ENCODE peak calls at places on chromosomes 11 and 22, in seven cellular contexts. Y is amniotic stem cell, J is nucleus accumbens, W is nephron progenitor cell, H is right lobe of liver, G is activated T-helper 1 cell treated with Interleukin-2 at 50 U/mL for 16 hours, T is naive B cell. Z is an unnamed sample.

GRCh38 chr11:102256251-102256650 is 61.0 kb upstream of the BIRC3 start:
- DNase-seq in Y (peak), J (no peak), W (no peak), H (no peak), G (no peak), T (no peak), Z (no peak)

GRCh38 chr11:35730254-35730653 is 67.7 kb downstream of the TRIM44 start:
- DNase-seq in Y (no peak), J (no peak), W (no peak), H (no peak), G (no peak), T (no peak), Z (no peak)

GRCh38 chr11:20966489-20966888 is 297.1 kb downstream of the NELL1 start:
- DNase-seq in Y (no peak), J (no peak), W (no peak), H (no peak), G (no peak), T (no peak), Z (no peak)

GRCh38 chr11:80466570-80466969 is 1025.7 kb upstream of the TENM4 start:
- DNase-seq in Y (no peak), J (no peak), W (no peak), H (no peak), G (no peak), T (no peak), Z (no peak)

GRCh38 chr11:103339485-103339857 is 230.2 kb downstream of the DYNC2H1 start:
- DNase-seq in Y (no peak), J (no peak), W (no peak), H (no peak), G (no peak), T (no peak), Z (no peak)

GRCh38 chr11:119585038-119585666 is 143.8 kb downstream of the NECTIN1 start:
- DNase-seq in Y (no peak), J (no peak), W (peak), H (peak), G (no peak), T (no peak), Z (no peak)

GRCh38 chr11:64843971-64844329 is 503 bp downstream of the CDC42BPG start:
- DNase-seq in Y (no peak), J (no peak), W (no peak), H (no peak), G (no peak), T (no peak), Z (no peak)

GRCh38 chr11:7197469-7197868 is 54.2 kb upstream of the SYT9 start:
- DNase-seq in Y (no peak), J (no peak), W (no peak), H (no peak), G (no peak), T (no peak), Z (no peak)

GRCh38 chr11:66363805-66364535 is 7.6 kb downstream of the SLC29A2 start:
- DNase-seq in Y (no peak), J (no peak), W (peak), H (no peak), G (peak), T (peak), Z (peak)

GRCh38 chr11:129489254-129489653 is 113.6 kb downstream of the BARX2 start:
- DNase-seq in Y (no peak), J (no peak), W (no peak), H (no peak), G (no peak), T (no peak), Z (no peak)

GRCh38 chr11:12259956-12260355 is 117.4 kb upstream of the PARVA start:
- DNase-seq in Y (no peak), J (no peak), W (no peak), H (no peak), G (no peak), T (no peak), Z (no peak)

GRCh38 chr11:83159901-83160865 is 3.3 kb downstream of the PCF11 start:
- DNase-seq in Y (peak), J (no peak), W (no peak), H (no peak), G (no peak), T (no peak), Z (no peak)

GRCh38 chr11:77590194-77590591 is 440 bp downstream of the AQP11 start:
- DNase-seq in Y (no peak), J (peak), W (no peak), H (peak), G (no peak), T (no peak), Z (no peak)

GRCh38 chr22:30234786-30235470 is 11.6 kb downstream of the LIF start:
- DNase-seq in Y (no peak), J (no peak), W (no peak), H (no peak), G (no peak), T (no peak), Z (no peak)

GRCh38 chr11:84019576-84020194 is 733.5 kb upstream of the CCDC90B start:
- DNase-seq in Y (no peak), J (no peak), W (no peak), H (no peak), G (no peak), T (no peak), Z (no peak)

GRCh38 chr11:12318791-12319733 is 58.3 kb upstream of the PARVA start:
- DNase-seq in Y (no peak), J (no peak), W (no peak), H (no peak), G (no peak), T (no peak), Z (no peak)